ENCODE peak calls at places on chromosomes 12 and 14, in eight cellular contexts. One of them, this sample, is unnamed.

GRCh38 chr14:51546603-51547258 is 105.0 kb upstream of the FRMD6 start:
- DNase-seq in HFF-Myc: no peak
- DNase-seq in H7: no peak
- DNase-seq in GM12865: no peak
- DNase-seq in breast epithelium: no peak
- DNase-seq in cardiac muscle cell: peak
- DNase-seq in psoas muscle: no peak
- DNase-seq in kidney: no peak
- DNase-seq in this sample: no peak

GRCh38 chr12:20268121-20268732 is 100.1 kb upstream of the PDE3A start:
- DNase-seq in cardiac muscle cell: no peak
- DNase-seq in GM12865: no peak
- DNase-seq in breast epithelium: no peak
- DNase-seq in psoas muscle: no peak
- DNase-seq in H7: no peak
- DNase-seq in HFF-Myc: no peak
- DNase-seq in kidney: no peak
- DNase-seq in this sample: no peak

GRCh38 chr14:94921870-94922585 is 152.1 kb upstream of the GSC start:
- DNase-seq in psoas muscle: no peak
- DNase-seq in cardiac muscle cell: no peak
- DNase-seq in kidney: no peak
- DNase-seq in H7: no peak
- DNase-seq in GM12865: no peak
- DNase-seq in HFF-Myc: no peak
- DNase-seq in breast epithelium: no peak
- DNase-seq in this sample: no peak

GRCh38 chr12:52130695-52131094 is 51.2 kb downstream of the SMIM41 start:
- DNase-seq in HFF-Myc: no peak
- DNase-seq in cardiac muscle cell: no peak
- DNase-seq in breast epithelium: peak
- DNase-seq in psoas muscle: no peak
- DNase-seq in GM12865: no peak
- DNase-seq in H7: peak
- DNase-seq in kidney: no peak
- DNase-seq in this sample: no peak

GRCh38 chr12:127125607-127126259 is 1141.2 kb upstream of the TMEM132C start:
- DNase-seq in breast epithelium: no peak
- DNase-seq in kidney: no peak
- DNase-seq in cardiac muscle cell: no peak
- DNase-seq in psoas muscle: no peak
- DNase-seq in GM12865: peak
- DNase-seq in H7: no peak
- DNase-seq in HFF-Myc: peak
- DNase-seq in this sample: no peak

GRCh38 chr12:94077209-94077608 is 71.2 kb upstream of the PLXNC1 start:
- DNase-seq in kidney: no peak
- DNase-seq in psoas muscle: no peak
- DNase-seq in breast epithelium: no peak
- DNase-seq in HFF-Myc: no peak
- DNase-seq in cardiac muscle cell: no peak
- DNase-seq in H7: no peak
- DNase-seq in GM12865: no peak
- DNase-seq in this sample: no peak

GRCh38 chr12:113088971-113089756 is 32.6 kb downstream of the DTX1 start:
- DNase-seq in H7: no peak
- DNase-seq in breast epithelium: no peak
- DNase-seq in cardiac muscle cell: no peak
- DNase-seq in kidney: no peak
- DNase-seq in GM12865: peak
- DNase-seq in HFF-Myc: no peak
- DNase-seq in psoas muscle: no peak
- DNase-seq in this sample: no peak

GRCh38 chr12:122867701-122868461 is 28.0 kb downstream of the VPS37B start:
- DNase-seq in psoas muscle: peak
- DNase-seq in cardiac muscle cell: no peak
- DNase-seq in kidney: peak
- DNase-seq in HFF-Myc: no peak
- DNase-seq in breast epithelium: peak
- DNase-seq in H7: peak
- DNase-seq in GM12865: no peak
- DNase-seq in this sample: no peak

GRCh38 chr12:98424726-98425401 is 90.5 kb upstream of the TMPO start:
- DNase-seq in GM12865: peak
- DNase-seq in psoas muscle: peak
- DNase-seq in HFF-Myc: peak
- DNase-seq in H7: peak
- DNase-seq in kidney: no peak
- DNase-seq in cardiac muscle cell: peak
- DNase-seq in breast epithelium: no peak
- DNase-seq in this sample: no peak

GRCh38 chr12:116594325-116595038 is 35.3 kb downstream of the MAP1LC3B2 start:
- DNase-seq in cardiac muscle cell: no peak
- DNase-seq in HFF-Myc: no peak
- DNase-seq in H7: no peak
- DNase-seq in psoas muscle: peak
- DNase-seq in breast epithelium: no peak
- DNase-seq in kidney: no peak
- DNase-seq in GM12865: peak
- DNase-seq in this sample: peak

GRCh38 chr14:99619873-99620834 is 16.1 kb upstream of the CCDC85C start:
- DNase-seq in H7: no peak
- DNase-seq in breast epithelium: no peak
- DNase-seq in GM12865: no peak
- DNase-seq in HFF-Myc: no peak
- DNase-seq in psoas muscle: no peak
- DNase-seq in kidney: peak
- DNase-seq in cardiac muscle cell: no peak
- DNase-seq in this sample: no peak

GRCh38 chr12:16165506-16165905 is 112.0 kb downstream of the SLC15A5 start:
- DNase-seq in H7: peak
- DNase-seq in HFF-Myc: peak
- DNase-seq in cardiac muscle cell: peak
- DNase-seq in GM12865: peak
- DNase-seq in breast epithelium: no peak
- DNase-seq in kidney: no peak
- DNase-seq in psoas muscle: no peak
- DNase-seq in this sample: peak

GRCh38 chr12:51621155-51621922 is 30.3 kb downstream of the SCN8A start:
- DNase-seq in GM12865: no peak
- DNase-seq in breast epithelium: no peak
- DNase-seq in kidney: no peak
- DNase-seq in cardiac muscle cell: no peak
- DNase-seq in HFF-Myc: peak
- DNase-seq in H7: no peak
- DNase-seq in psoas muscle: no peak
- DNase-seq in this sample: no peak

GRCh38 chr12:124681779-124682391 is 114.5 kb upstream of the NCOR2 start:
- DNase-seq in cardiac muscle cell: no peak
- DNase-seq in breast epithelium: no peak
- DNase-seq in HFF-Myc: peak
- DNase-seq in psoas muscle: peak
- DNase-seq in GM12865: no peak
- DNase-seq in H7: no peak
- DNase-seq in kidney: peak
- DNase-seq in this sample: no peak

GRCh38 chr12:42918387-42918786 is 328.8 kb upstream of the PRICKLE1 start:
- DNase-seq in psoas muscle: no peak
- DNase-seq in HFF-Myc: no peak
- DNase-seq in breast epithelium: no peak
- DNase-seq in H7: no peak
- DNase-seq in kidney: no peak
- DNase-seq in cardiac muscle cell: peak
- DNase-seq in GM12865: no peak
- DNase-seq in this sample: no peak

GRCh38 chr12:27969011-27969900 is 3.3 kb downstream of the PTHLH start:
- DNase-seq in psoas muscle: peak
- DNase-seq in kidney: peak
- DNase-seq in H7: peak
- DNase-seq in GM12865: no peak
- DNase-seq in breast epithelium: no peak
- DNase-seq in HFF-Myc: no peak
- DNase-seq in cardiac muscle cell: peak
- DNase-seq in this sample: no peak

GRCh38 chr12:53214687-53215455 is 7.8 kb upstream of the ITGB7 start:
- DNase-seq in breast epithelium: no peak
- DNase-seq in psoas muscle: peak
- DNase-seq in GM12865: no peak
- DNase-seq in cardiac muscle cell: no peak
- DNase-seq in HFF-Myc: no peak
- DNase-seq in kidney: peak
- DNase-seq in H7: no peak
- DNase-seq in this sample: no peak

GRCh38 chr12:80848858-80849257 is 88.9 kb downstream of the LIN7A start:
- DNase-seq in H7: no peak
- DNase-seq in cardiac muscle cell: no peak
- DNase-seq in breast epithelium: no peak
- DNase-seq in kidney: no peak
- DNase-seq in GM12865: no peak
- DNase-seq in HFF-Myc: no peak
- DNase-seq in psoas muscle: no peak
- DNase-seq in this sample: no peak

GRCh38 chr14:44170554-44170953 is 336.5 kb downstream of the FSCB start:
- DNase-seq in H7: no peak
- DNase-seq in kidney: no peak
- DNase-seq in psoas muscle: no peak
- DNase-seq in cardiac muscle cell: no peak
- DNase-seq in breast epithelium: no peak
- DNase-seq in HFF-Myc: no peak
- DNase-seq in GM12865: no peak
- DNase-seq in this sample: no peak

GRCh38 chr12:118061876-118062791 is 1.2 kb upstream of the WSB2 start:
- DNase-seq in breast epithelium: peak
- DNase-seq in psoas muscle: peak
- DNase-seq in GM12865: peak
- DNase-seq in cardiac muscle cell: peak
- DNase-seq in HFF-Myc: no peak
- DNase-seq in kidney: peak
- DNase-seq in H7: peak
- DNase-seq in this sample: peak

GRCh38 chr14:37595809-37596595 is 573 bp downstream of the TTC6 start:
- DNase-seq in GM12865: peak
- DNase-seq in cardiac muscle cell: no peak
- DNase-seq in kidney: peak
- DNase-seq in H7: peak
- DNase-seq in HFF-Myc: no peak
- DNase-seq in breast epithelium: peak
- DNase-seq in psoas muscle: no peak
- DNase-seq in this sample: no peak

GRCh38 chr12:98796745-98797144 is 151.7 kb downstream of the APAF1 start:
- DNase-seq in psoas muscle: no peak
- DNase-seq in H7: no peak
- DNase-seq in HFF-Myc: no peak
- DNase-seq in cardiac muscle cell: no peak
- DNase-seq in GM12865: no peak
- DNase-seq in kidney: no peak
- DNase-seq in breast epithelium: no peak
- DNase-seq in this sample: no peak

GRCh38 chr14:42224053-42224888 is 617.6 kb downstream of the LRFN5 start:
- DNase-seq in GM12865: peak
- DNase-seq in H7: peak
- DNase-seq in cardiac muscle cell: peak
- DNase-seq in breast epithelium: no peak
- DNase-seq in HFF-Myc: peak
- DNase-seq in kidney: no peak
- DNase-seq in psoas muscle: no peak
- DNase-seq in this sample: peak

GRCh38 chr14:38255673-38256357 is at the start of gene CLEC14A:
- DNase-seq in GM12865: no peak
- DNase-seq in psoas muscle: peak
- DNase-seq in H7: peak
- DNase-seq in kidney: peak
- DNase-seq in cardiac muscle cell: peak
- DNase-seq in HFF-Myc: no peak
- DNase-seq in breast epithelium: peak
- DNase-seq in this sample: peak

GRCh38 chr12:3365416-3366385 is 125.3 kb upstream of the PRMT8 start:
- DNase-seq in HFF-Myc: no peak
- DNase-seq in H7: peak
- DNase-seq in psoas muscle: no peak
- DNase-seq in GM12865: no peak
- DNase-seq in kidney: peak
- DNase-seq in breast epithelium: no peak
- DNase-seq in cardiac muscle cell: peak
- DNase-seq in this sample: no peak

GRCh38 chr14:58428011-58428807 is 690 bp downstream of the KIAA0586 start:
- DNase-seq in breast epithelium: no peak
- DNase-seq in H7: peak
- DNase-seq in kidney: no peak
- DNase-seq in cardiac muscle cell: peak
- DNase-seq in GM12865: peak
- DNase-seq in psoas muscle: no peak
- DNase-seq in HFF-Myc: peak
- DNase-seq in this sample: no peak
- H3K4me3 ChIP-seq in breast epithelium: peak
- H3K4me3 ChIP-seq in H7: peak
- H3K4me3 ChIP-seq in kidney: peak
- H3K4me3 ChIP-seq in cardiac muscle cell: peak
- H3K4me3 ChIP-seq in GM12865: peak
- H3K4me3 ChIP-seq in psoas muscle: peak
- H3K4me3 ChIP-seq in HFF-Myc: peak
- H3K4me3 ChIP-seq in this sample: peak

GRCh38 chr12:69501154-69501895 is 31.1 kb downstream of the FRS2 start:
- DNase-seq in H7: no peak
- DNase-seq in breast epithelium: no peak
- DNase-seq in HFF-Myc: no peak
- DNase-seq in GM12865: no peak
- DNase-seq in psoas muscle: no peak
- DNase-seq in cardiac muscle cell: no peak
- DNase-seq in kidney: no peak
- DNase-seq in this sample: no peak
- H3K4me3 ChIP-seq in H7: no peak
- H3K4me3 ChIP-seq in breast epithelium: no peak
- H3K4me3 ChIP-seq in HFF-Myc: no peak
- H3K4me3 ChIP-seq in GM12865: no peak
- H3K4me3 ChIP-seq in psoas muscle: no peak
- H3K4me3 ChIP-seq in cardiac muscle cell: no peak
- H3K4me3 ChIP-seq in kidney: no peak
- H3K4me3 ChIP-seq in this sample: no peak

DNA sequence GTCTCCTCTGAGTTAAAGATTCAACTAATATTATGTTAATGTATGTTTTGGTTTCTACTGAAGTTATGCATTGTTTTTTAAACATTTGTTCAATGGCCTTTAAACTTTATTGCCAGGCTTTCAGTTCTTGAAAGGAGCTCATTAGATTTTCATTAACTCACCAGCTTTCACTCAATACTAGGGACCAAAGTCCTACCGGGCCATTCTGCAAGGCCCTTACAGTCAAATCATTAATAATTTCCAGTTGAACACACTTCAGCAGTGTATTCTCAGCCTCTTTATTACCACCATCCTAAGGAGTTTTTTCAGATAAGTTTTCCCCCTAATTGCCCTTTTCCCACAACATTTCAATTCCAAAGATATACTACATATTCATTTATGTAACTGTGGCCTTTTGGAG is 409.2 kb downstream of the DIO2 start:
- DNase-seq in breast epithelium: no peak
- DNase-seq in psoas muscle: no peak
- DNase-seq in HFF-Myc: no peak
- DNase-seq in kidney: no peak
- DNase-seq in H7: no peak
- DNase-seq in GM12865: no peak
- DNase-seq in cardiac muscle cell: no peak
- DNase-seq in this sample: no peak
- H3K4me3 ChIP-seq in breast epithelium: no peak
- H3K4me3 ChIP-seq in psoas muscle: no peak
- H3K4me3 ChIP-seq in HFF-Myc: no peak
- H3K4me3 ChIP-seq in kidney: no peak
- H3K4me3 ChIP-seq in H7: no peak
- H3K4me3 ChIP-seq in GM12865: no peak
- H3K4me3 ChIP-seq in cardiac muscle cell: no peak
- H3K4me3 ChIP-seq in this sample: no peak

GRCh38 chr12:70719672-70720420 is 82.6 kb upstream of the PTPRB start:
- DNase-seq in HFF-Myc: no peak
- DNase-seq in H7: peak
- DNase-seq in cardiac muscle cell: peak
- DNase-seq in kidney: no peak
- DNase-seq in psoas muscle: peak
- DNase-seq in GM12865: peak
- DNase-seq in breast epithelium: no peak
- DNase-seq in this sample: no peak
- H3K4me3 ChIP-seq in HFF-Myc: peak
- H3K4me3 ChIP-seq in H7: peak
- H3K4me3 ChIP-seq in cardiac muscle cell: peak
- H3K4me3 ChIP-seq in kidney: peak
- H3K4me3 ChIP-seq in psoas muscle: peak
- H3K4me3 ChIP-seq in GM12865: no peak
- H3K4me3 ChIP-seq in breast epithelium: peak
- H3K4me3 ChIP-seq in this sample: no peak

This sample was measured in lower leg skin.